ENCODE peak calls at places on chromosomes 3 and 15, in ten cellular contexts. N is bronchial epithelial cell; K is CD8-positive, alpha-beta memory T cell; A is transverse colon; S is breast epithelium; D is endothelial cell of umbilical vein; I is spleen; O is uterus; H is aorta; W is BJ. C is an unnamed sample.

GRCh38 chr3:42439461-42440075 is 29.2 kb upstream of the LYZL4 start:
- DNase-seq in N (no peak), K (no peak), A (no peak), S (no peak), D (no peak), I (no peak), O (no peak), H (no peak), W (no peak), C (no peak)

GRCh38 chr3:25831578-25831977 is 41.7 kb downstream of the OXSM start:
- DNase-seq in N (peak; percentile 32), K (no peak), A (no peak), S (no peak), D (peak; percentile 34), I (no peak), O (no peak), H (no peak), W (no peak), C (no peak)

GRCh38 chr3:29335921-29336320 is 55.0 kb downstream of the RBMS3 start:
- DNase-seq in N (peak; percentile 14), K (no peak), A (no peak), S (no peak), D (no peak), I (no peak), O (no peak), H (no peak), W (no peak), C (no peak)

GRCh38 chr3:77256584-77257488 is 216.9 kb downstream of the ROBO2 start:
- DNase-seq in N (no peak), K (no peak), A (no peak), S (no peak), D (no peak), I (no peak), O (no peak), H (no peak), W (no peak), C (no peak)

GRCh38 chr15:90463381-90463780 is 66.3 kb upstream of the CRTC3 start:
- DNase-seq in N (peak; percentile 60), K (no peak), A (no peak), S (no peak), D (peak; percentile 93), I (no peak), O (no peak), H (no peak), W (peak; percentile 23), C (no peak)

GRCh38 chr3:156593814-156594213 is 38.9 kb upstream of the SSR3 start:
- DNase-seq in N (no peak), K (no peak), A (no peak), S (no peak), D (no peak), I (no peak), O (no peak), H (no peak), W (no peak), C (no peak)

GRCh38 chr3:44596631-44597030 is 11.9 kb downstream of the ZNF660 start:
- DNase-seq in N (no peak), K (no peak), A (no peak), S (no peak), D (no peak), I (no peak), O (no peak), H (no peak), W (no peak), C (no peak)

GRCh38 chr3:124201786-124202185 is 209.9 kb upstream of the ROPN1 start:
- DNase-seq in N (no peak), K (no peak), A (peak; percentile 10), S (no peak), D (no peak), I (no peak), O (peak; percentile 31), H (no peak), W (no peak), C (no peak)

GRCh38 chr3:7146529-7146928 is 285.6 kb downstream of the GRM7 start:
- DNase-seq in N (no peak), K (no peak), A (no peak), S (no peak), D (no peak), I (no peak), O (no peak), H (no peak), W (no peak), C (no peak)

GRCh38 chr3:9732080-9732752 is 681 bp downstream of the BRPF1 start:
- DNase-seq in N (no peak), K (peak; percentile 54), A (peak; percentile 26), S (no peak), D (peak; percentile 34), I (peak; percentile 91), O (no peak), H (peak; percentile 84), W (no peak), C (peak; percentile 29)

GRCh38 chr3:12158387-12159226 is at the start of gene TIMP4:
- DNase-seq in N (peak; percentile 67), K (no peak), A (peak; percentile 59), S (no peak), D (no peak), I (peak; percentile 74), O (peak; percentile 46), H (peak; percentile 86), W (no peak), C (peak; percentile 49)

GRCh38 chr3:12155264-12155663 is 3.4 kb downstream of the TIMP4 start:
- DNase-seq in N (no peak), K (no peak), A (no peak), S (no peak), D (no peak), I (no peak), O (no peak), H (no peak), W (no peak), C (no peak)

GRCh38 chr3:12155833-12156232 is 2.9 kb downstream of the TIMP4 start:
- DNase-seq in N (peak; percentile 90), K (no peak), A (no peak), S (no peak), D (peak; percentile 48), I (no peak), O (no peak), H (no peak), W (no peak), C (no peak)

GRCh38 chr3:12159227-12159601 is 502 bp upstream of the TIMP4 start:
- DNase-seq in N (no peak), K (no peak), A (no peak), S (no peak), D (no peak), I (no peak), O (no peak), H (no peak), W (no peak), C (no peak)

GRCh38 chr3:12157026-12157425 is 1.7 kb downstream of the TIMP4 start:
- DNase-seq in N (no peak), K (no peak), A (no peak), S (no peak), D (no peak), I (no peak), O (no peak), H (no peak), W (no peak), C (no peak)
- H3K36me3 ChIP-seq in N (no peaks in the 10 kb centered on the region), K (no peaks in the 10 kb centered on the region), A (no peaks in the 10 kb centered on the region), S (no peaks in the 10 kb centered on the region), D (no peaks in the 10 kb centered on the region), I (no peaks in the 10 kb centered on the region), O (no peaks in the 10 kb centered on the region), H (peaks cover 2% of the 10 kb centered on the region), W (no peaks in the 10 kb centered on the region), C (no peaks in the 10 kb centered on the region)

DNA sequence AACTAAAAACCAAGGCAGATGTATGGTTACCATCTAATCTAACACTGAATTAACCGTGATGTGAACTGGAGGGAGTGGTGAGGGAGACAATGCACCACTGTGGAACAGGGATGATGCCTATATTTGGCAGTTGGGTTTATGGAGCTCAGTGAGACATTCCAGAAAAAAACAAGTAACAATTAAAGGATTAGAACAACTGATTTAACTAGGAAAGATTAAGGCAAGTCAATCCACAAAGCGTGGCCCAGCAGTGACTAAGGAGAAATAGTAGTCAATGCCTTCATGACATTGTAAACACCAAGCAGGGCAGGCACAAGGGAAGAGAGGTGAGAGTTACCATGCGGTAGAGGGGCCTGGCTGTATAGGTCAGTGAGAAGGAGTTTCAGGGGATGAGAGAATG is 38.1 kb downstream of the CHAC1 start:
- DNase-seq in N (no peak), K (no peak), A (no peak), S (no peak), D (no peak), I (no peak), O (no peak), H (no peak), W (no peak), C (no peak)
- H3K36me3 ChIP-seq in N (peaks cover 13% of the 10 kb centered on the region), K (peaks cover 28% of the 10 kb centered on the region), A (no peaks in the 10 kb centered on the region), S (no peaks in the 10 kb centered on the region), D (peaks cover 12% of the 10 kb centered on the region), I (peaks cover 45% of the 10 kb centered on the region), O (no peaks in the 10 kb centered on the region), H (no peaks in the 10 kb centered on the region), W (peaks cover 4% of the 10 kb centered on the region), C (peaks cover 84% of the 10 kb centered on the region)

DNA sequence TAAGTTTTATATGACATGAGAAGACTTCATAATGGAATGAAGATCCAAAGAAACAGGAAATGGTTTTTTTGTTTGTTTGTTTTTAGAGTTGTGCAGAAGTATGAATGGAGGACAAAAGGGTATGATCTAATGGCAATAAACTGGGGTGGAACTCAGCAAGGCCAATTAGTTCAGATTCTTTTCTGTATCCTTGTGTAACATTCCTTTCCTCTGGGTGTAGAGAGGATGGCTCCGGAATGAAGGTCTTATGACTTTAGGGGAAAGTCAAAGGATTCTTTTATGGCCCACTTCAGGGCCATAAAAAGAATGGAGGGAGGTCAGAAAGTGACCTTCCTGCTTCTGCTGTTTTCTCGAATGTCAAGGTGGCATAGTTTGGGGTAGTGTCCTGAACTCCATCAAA is 152.6 kb downstream of the DPH6 start:
- DNase-seq in N (no peak), K (no peak), A (no peak), S (no peak), D (no peak), I (no peak), O (no peak), H (no peak), W (peak; percentile 44), C (no peak)
- H3K36me3 ChIP-seq in N (no peaks in the 10 kb centered on the region), K (no peaks in the 10 kb centered on the region), A (no peaks in the 10 kb centered on the region), S (no peaks in the 10 kb centered on the region), D (no peaks in the 10 kb centered on the region), I (no peaks in the 10 kb centered on the region), O (no peaks in the 10 kb centered on the region), H (no peaks in the 10 kb centered on the region), W (no peaks in the 10 kb centered on the region), C (peaks cover 5% of the 10 kb centered on the region)

DNA sequence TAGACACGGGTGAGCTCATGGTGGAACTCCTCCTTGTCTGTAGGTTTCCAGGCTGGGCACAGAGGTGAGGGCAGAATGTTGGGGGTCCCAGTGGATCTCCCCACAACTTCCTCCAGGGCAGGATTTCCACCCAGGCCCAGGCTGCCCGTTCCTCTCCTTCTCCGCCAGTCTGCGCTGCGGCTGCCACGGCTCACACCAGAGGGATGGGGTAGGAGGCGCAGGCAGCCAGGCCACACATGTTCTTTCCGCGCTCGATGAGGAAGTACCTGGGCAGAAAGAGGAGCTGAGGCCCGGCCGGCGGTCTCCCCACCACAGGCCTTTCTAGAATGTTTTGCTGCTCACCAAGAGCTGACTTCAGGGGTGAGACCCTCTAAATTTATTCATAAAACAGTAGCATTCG is 22.9 kb downstream of the CTSH start:
- DNase-seq in N (no peak), K (no peak), A (no peak), S (no peak), D (no peak), I (no peak), O (no peak), H (no peak), W (no peak), C (no peak)
- H3K36me3 ChIP-seq in N (peaks cover 23% of the 10 kb centered on the region), K (no peaks in the 10 kb centered on the region), A (no peaks in the 10 kb centered on the region), S (no peaks in the 10 kb centered on the region), D (peaks cover 19% of the 10 kb centered on the region), I (peaks cover 64% of the 10 kb centered on the region), O (no peaks in the 10 kb centered on the region), H (peaks cover 14% of the 10 kb centered on the region), W (peaks cover 30% of the 10 kb centered on the region), C (peaks cover 94% of the 10 kb centered on the region)

GRCh38 chr3:14461006-14461747 is 58.8 kb downstream of the SLC6A6 start:
- DNase-seq in N (no peak), K (no peak), A (no peak), S (no peak), D (no peak), I (no peak), O (no peak), H (no peak), W (no peak), C (peak; percentile 56)
- H3K36me3 ChIP-seq in N (no peaks in the 10 kb centered on the region), K (peaks cover 10% of the 10 kb centered on the region), A (no peaks in the 10 kb centered on the region), S (no peaks in the 10 kb centered on the region), D (no peaks in the 10 kb centered on the region), I (peaks cover 41% of the 10 kb centered on the region), O (no peaks in the 10 kb centered on the region), H (no peaks in the 10 kb centered on the region), W (peaks cover 52% of the 10 kb centered on the region), C (peaks cover 15% of the 10 kb centered on the region)